ENCODE peak calls at places on chromosomes 11 and 22, in seven cellular contexts. Y is esophagus muscularis mucosa; G is fibroblast of lung; B is CD8-positive, alpha-beta T cell; R is cardiac muscle cell; Z is stomach; X is CD4-positive, CD25-positive, alpha-beta regulatory T cell. J is an unnamed sample. For H3K36me3, the result is how much of the 10 kb centered on the place peaks cover.

GRCh38 chr11:9861860-9862725 is 198.2 kb downstream of the SWAP70 start:
- DNase-seq in Y (no peak), G (peak), B (peak), R (peak), Z (peak), X (peak), J (peak)

GRCh38 chr22:46748948-46749681 is 11.1 kb upstream of the CERK start:
- DNase-seq in Y (no peak), G (peak), B (peak), R (peak), Z (no peak), X (no peak), J (no peak)

GRCh38 chr11:115819014-115819413 is 314.8 kb upstream of the CADM1 start:
- DNase-seq in Y (no peak), G (peak), B (no peak), R (no peak), Z (no peak), X (no peak), J (no peak)

GRCh38 chr22:35539910-35540599 is 576 bp upstream of the RASD2 start:
- DNase-seq in Y (no peak), G (peak), B (peak), R (peak), Z (peak), X (peak), J (peak)

GRCh38 chr11:133928628-133929059 is 28.1 kb downstream of the IGSF9B start:
- DNase-seq in Y (no peak), G (peak), B (peak), R (peak), Z (peak), X (peak), J (no peak)

GRCh38 chr11:88102595-88102929 is 72.7 kb downstream of the RAB38 start:
- DNase-seq in Y (no peak), G (no peak), B (no peak), R (peak), Z (no peak), X (no peak), J (no peak)

GRCh38 chr11:100890779-100891178 is 203.7 kb downstream of the ARHGAP42 start:
- DNase-seq in Y (no peak), G (peak), B (no peak), R (peak), Z (no peak), X (no peak), J (no peak)

GRCh38 chr11:18599739-18600230 is at the start of gene MISFA:
- DNase-seq in Y (no peak), G (peak), B (no peak), R (peak), Z (no peak), X (no peak), J (no peak)

GRCh38 chr11:76236092-76237026 is 30.1 kb upstream of the WNT11 start:
- DNase-seq in Y (no peak), G (peak), B (peak), R (peak), Z (peak), X (no peak), J (peak)

GRCh38 chr11:41536001-41536568 is 76.6 kb upstream of the LRRC4C start:
- DNase-seq in Y (no peak), G (no peak), B (no peak), R (no peak), Z (no peak), X (no peak), J (no peak)

GRCh38 chr22:25172153-25172552 is 27.5 kb upstream of the CRYBB3 start:
- DNase-seq in Y (no peak), G (no peak), B (no peak), R (peak), Z (peak), X (no peak), J (peak)

GRCh38 chr11:76234704-76235232 is 28.5 kb upstream of the WNT11 start:
- DNase-seq in Y (no peak), G (no peak), B (peak), R (no peak), Z (peak), X (no peak), J (no peak)

GRCh38 chr11:115806056-115806455 is 301.8 kb upstream of the CADM1 start:
- DNase-seq in Y (no peak), G (no peak), B (no peak), R (no peak), Z (no peak), X (no peak), J (no peak)

GRCh38 chr11:120938255-120938654 is 85.6 kb upstream of the TBCEL start:
- DNase-seq in Y (no peak), G (no peak), B (no peak), R (no peak), Z (no peak), X (no peak), J (no peak)

GRCh38 chr11:83195176-83195531 is 1.6 kb downstream of the ANKRD42 start:
- DNase-seq in Y (no peak), G (peak), B (no peak), R (no peak), Z (no peak), X (no peak), J (no peak)

GRCh38 chr11:17906436-17906835 is 106.4 kb downstream of the SERGEF start:
- DNase-seq in Y (no peak), G (no peak), B (no peak), R (no peak), Z (no peak), X (no peak), J (peak)

GRCh38 chr22:31681625-31682345 is 19.8 kb upstream of the PISD start:
- DNase-seq in Y (no peak), G (peak), B (no peak), R (peak), Z (no peak), X (no peak), J (peak)

GRCh38 chr22:22882033-22882717 is 5.4 kb upstream of the IGLL5 start:
- DNase-seq in Y (no peak), G (no peak), B (no peak), R (no peak), Z (no peak), X (no peak), J (no peak)

GRCh38 chr11:17473071-17473744 is 3.4 kb downstream of the ABCC8 start:
- DNase-seq in Y (no peak), G (no peak), B (no peak), R (peak), Z (no peak), X (no peak), J (no peak)

GRCh38 chr11:29538339-29539036 is 478.3 kb downstream of the KCNA4 start:
- DNase-seq in Y (no peak), G (no peak), B (no peak), R (no peak), Z (no peak), X (no peak), J (no peak)

GRCh38 chr22:20015971-20016733 is 471 bp downstream of the ARVCF start:
- DNase-seq in Y (no peak), G (no peak), B (no peak), R (no peak), Z (peak), X (peak), J (peak)

GRCh38 chr11:83502041-83502440 is 215.9 kb upstream of the CCDC90B start:
- DNase-seq in Y (no peak), G (no peak), B (no peak), R (no peak), Z (peak), X (no peak), J (no peak)

GRCh38 chr11:128745296-128746183 is 51.7 kb downstream of the FLI1 start:
- DNase-seq in Y (no peak), G (peak), B (no peak), R (peak), Z (no peak), X (no peak), J (peak)

GRCh38 chr11:130511765-130512164 is 63.3 kb downstream of the ADAMTS15 start:
- DNase-seq in Y (no peak), G (peak), B (no peak), R (no peak), Z (no peak), X (no peak), J (no peak)

GRCh38 chr22:40183029-40183581 is 5.4 kb downstream of the TNRC6B start:
- DNase-seq in Y (no peak), G (peak), B (no peak), R (peak), Z (no peak), X (no peak), J (no peak)

GRCh38 chr11:126424471-126425039 is 69.1 kb downstream of the ST3GAL4 start:
- DNase-seq in Y (no peak), G (no peak), B (no peak), R (no peak), Z (no peak), X (no peak), J (peak)

GRCh38 chr11:66068923-66069714 is 953 bp upstream of the PACS1 start:
- DNase-seq in Y (no peak), G (peak), B (no peak), R (peak), Z (peak), X (no peak), J (peak)

GRCh38 chr22:17695986-17696385 is 57.4 kb downstream of the BCL2L13 start:
- DNase-seq in Y (no peak), G (peak), B (no peak), R (no peak), Z (no peak), X (no peak), J (no peak)

GRCh38 chr11:70610561-70610960 is 212.2 kb downstream of the CTTN start:
- DNase-seq in Y (no peak), G (peak), B (no peak), R (peak), Z (no peak), X (no peak), J (no peak)

GRCh38 chr22:21832291-21833290 is 34.9 kb downstream of the MAPK1 start:
- DNase-seq in Y (no peak), G (no peak), B (no peak), R (peak), Z (no peak), X (no peak), J (peak)

GRCh38 chr11:47586456-47586855 is at the start of gene FAM180B:
- DNase-seq in Y (no peak), G (no peak), B (no peak), R (no peak), Z (no peak), X (no peak), J (no peak)
- H3K4me3 ChIP-seq in Y (no peak), G (no peak), B (no peak), R (no peak), Z (no peak), X (no peak), J (no peak)

GRCh38 chr22:39115570-39115969 is 18.5 kb downstream of the APOBEC3H start:
- DNase-seq in Y (no peak), G (no peak), B (no peak), R (no peak), Z (no peak), X (no peak), J (no peak)
- H3K27ac ChIP-seq in Y (no peak), G (no peak), B (no peak), R (no peak), Z (no peak), X (no peak), J (no peak)

GRCh38 chr11:8702598-8702915 is 20.0 kb downstream of the RPL27A start:
- DNase-seq in Y (no peak), G (no peak), B (no peak), R (no peak), Z (no peak), X (no peak), J (no peak)
- H3K36me3 ChIP-seq in Y (under half), G (under half), B (under half), R (under half), Z (half or more), X (under half), J (under half)

DNA sequence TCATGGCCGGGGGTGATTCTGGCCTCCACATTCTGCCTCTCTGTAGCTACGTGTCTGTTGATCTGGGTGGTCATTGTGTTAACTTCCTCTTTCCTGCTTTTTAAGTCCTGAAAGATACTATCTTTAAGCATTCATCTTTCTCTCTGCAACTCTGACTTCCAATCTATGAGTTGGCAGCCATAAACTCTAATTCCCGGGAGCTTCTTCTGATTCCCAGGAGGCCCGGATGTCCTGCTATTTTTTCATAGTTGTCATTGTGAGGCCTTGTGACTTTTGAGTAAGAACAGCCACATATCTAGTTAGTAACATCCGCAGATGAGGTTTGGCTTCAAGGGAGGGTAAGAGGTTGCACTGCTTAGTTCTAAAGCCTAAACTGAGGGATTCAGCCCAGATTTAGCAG is 107.8 kb downstream of the SYN3 start:
- DNase-seq in Y (peak), G (no peak), B (no peak), R (peak), Z (no peak), X (no peak), J (no peak)
- H3K4me3 ChIP-seq in Y (no peak), G (no peak), B (no peak), R (no peak), Z (no peak), X (no peak), J (no peak)